ENCODE peak calls at places on chromosomes 2 and 18, in eight cellular contexts. One of them, this sample, is unnamed.

GRCh38 chr18:61852496-61852895 is 40.3 kb downstream of the RNF152 start:
- DNase-seq in heart left ventricle: no peak
- DNase-seq in G401: no peak
- DNase-seq in anterior cingulate cortex: no peak
- DNase-seq in GM12891: no peak
- DNase-seq in AG09309: no peak
- DNase-seq in uterus: no peak
- DNase-seq in activated CD8-positive, alpha-beta memory T cell treated with anti-CD3 and anti-CD28 coated beads, Interleukin-2, amount 50 U/mL, for 4 hours: no peak
- DNase-seq in this sample: no peak

GRCh38 chr2:121200419-121201315 is 84.3 kb downstream of the TFCP2L1 start:
- DNase-seq in anterior cingulate cortex: no peak
- DNase-seq in G401: peak
- DNase-seq in heart left ventricle: no peak
- DNase-seq in activated CD8-positive, alpha-beta memory T cell treated with anti-CD3 and anti-CD28 coated beads, Interleukin-2, amount 50 U/mL, for 4 hours: no peak
- DNase-seq in GM12891: no peak
- DNase-seq in AG09309: no peak
- DNase-seq in uterus: no peak
- DNase-seq in this sample: no peak

GRCh38 chr2:226643550-226644275 is 155.9 kb downstream of the IRS1 start:
- DNase-seq in GM12891: no peak
- DNase-seq in activated CD8-positive, alpha-beta memory T cell treated with anti-CD3 and anti-CD28 coated beads, Interleukin-2, amount 50 U/mL, for 4 hours: no peak
- DNase-seq in uterus: no peak
- DNase-seq in G401: no peak
- DNase-seq in AG09309: no peak
- DNase-seq in heart left ventricle: no peak
- DNase-seq in anterior cingulate cortex: no peak
- DNase-seq in this sample: no peak

GRCh38 chr2:74763962-74764428 is 69.9 kb upstream of the HK2 start:
- DNase-seq in G401: peak
- DNase-seq in activated CD8-positive, alpha-beta memory T cell treated with anti-CD3 and anti-CD28 coated beads, Interleukin-2, amount 50 U/mL, for 4 hours: no peak
- DNase-seq in AG09309: no peak
- DNase-seq in uterus: no peak
- DNase-seq in heart left ventricle: no peak
- DNase-seq in GM12891: no peak
- DNase-seq in anterior cingulate cortex: no peak
- DNase-seq in this sample: no peak

GRCh38 chr2:111652681-111653080 is 231.3 kb downstream of the ANAPC1 start:
- DNase-seq in heart left ventricle: no peak
- DNase-seq in AG09309: no peak
- DNase-seq in anterior cingulate cortex: no peak
- DNase-seq in uterus: no peak
- DNase-seq in GM12891: no peak
- DNase-seq in activated CD8-positive, alpha-beta memory T cell treated with anti-CD3 and anti-CD28 coated beads, Interleukin-2, amount 50 U/mL, for 4 hours: no peak
- DNase-seq in G401: no peak
- DNase-seq in this sample: no peak

GRCh38 chr2:40448476-40449079 is 3.3 kb downstream of the SLC8A1 start:
- DNase-seq in activated CD8-positive, alpha-beta memory T cell treated with anti-CD3 and anti-CD28 coated beads, Interleukin-2, amount 50 U/mL, for 4 hours: no peak
- DNase-seq in GM12891: no peak
- DNase-seq in AG09309: no peak
- DNase-seq in heart left ventricle: no peak
- DNase-seq in G401: peak
- DNase-seq in anterior cingulate cortex: no peak
- DNase-seq in uterus: no peak
- DNase-seq in this sample: no peak

GRCh38 chr2:188319845-188320244 is 28.2 kb downstream of the GULP1 start:
- DNase-seq in anterior cingulate cortex: no peak
- DNase-seq in activated CD8-positive, alpha-beta memory T cell treated with anti-CD3 and anti-CD28 coated beads, Interleukin-2, amount 50 U/mL, for 4 hours: no peak
- DNase-seq in uterus: no peak
- DNase-seq in G401: no peak
- DNase-seq in GM12891: no peak
- DNase-seq in AG09309: no peak
- DNase-seq in heart left ventricle: no peak
- DNase-seq in this sample: no peak

GRCh38 chr18:37179384-37179783 is 350.5 kb downstream of the KIAA1328 start:
- DNase-seq in heart left ventricle: no peak
- DNase-seq in anterior cingulate cortex: no peak
- DNase-seq in GM12891: no peak
- DNase-seq in G401: no peak
- DNase-seq in AG09309: no peak
- DNase-seq in uterus: no peak
- DNase-seq in activated CD8-positive, alpha-beta memory T cell treated with anti-CD3 and anti-CD28 coated beads, Interleukin-2, amount 50 U/mL, for 4 hours: no peak
- DNase-seq in this sample: no peak

GRCh38 chr2:174492963-174493431 is 6.2 kb upstream of the GPR155 start:
- DNase-seq in uterus: no peak
- DNase-seq in heart left ventricle: no peak
- DNase-seq in G401: no peak
- DNase-seq in GM12891: peak
- DNase-seq in anterior cingulate cortex: no peak
- DNase-seq in AG09309: no peak
- DNase-seq in activated CD8-positive, alpha-beta memory T cell treated with anti-CD3 and anti-CD28 coated beads, Interleukin-2, amount 50 U/mL, for 4 hours: peak
- DNase-seq in this sample: peak

GRCh38 chr2:180413331-180413730 is 406.2 kb upstream of the CWC22 start:
- DNase-seq in heart left ventricle: no peak
- DNase-seq in anterior cingulate cortex: no peak
- DNase-seq in G401: no peak
- DNase-seq in AG09309: no peak
- DNase-seq in activated CD8-positive, alpha-beta memory T cell treated with anti-CD3 and anti-CD28 coated beads, Interleukin-2, amount 50 U/mL, for 4 hours: no peak
- DNase-seq in uterus: no peak
- DNase-seq in GM12891: no peak
- DNase-seq in this sample: no peak

GRCh38 chr2:232398293-232399034 is 8.2 kb upstream of the ALPG start:
- DNase-seq in uterus: no peak
- DNase-seq in anterior cingulate cortex: no peak
- DNase-seq in heart left ventricle: no peak
- DNase-seq in GM12891: no peak
- DNase-seq in activated CD8-positive, alpha-beta memory T cell treated with anti-CD3 and anti-CD28 coated beads, Interleukin-2, amount 50 U/mL, for 4 hours: no peak
- DNase-seq in AG09309: no peak
- DNase-seq in G401: no peak
- DNase-seq in this sample: no peak

GRCh38 chr2:3483227-3483985 is 35.9 kb downstream of the ADI1 start:
- DNase-seq in AG09309: no peak
- DNase-seq in heart left ventricle: peak
- DNase-seq in activated CD8-positive, alpha-beta memory T cell treated with anti-CD3 and anti-CD28 coated beads, Interleukin-2, amount 50 U/mL, for 4 hours: no peak
- DNase-seq in anterior cingulate cortex: no peak
- DNase-seq in uterus: peak
- DNase-seq in G401: peak
- DNase-seq in GM12891: no peak
- DNase-seq in this sample: no peak

GRCh38 chr2:166651080-166651675 is 157.1 kb upstream of the SCN7A start:
- DNase-seq in uterus: no peak
- DNase-seq in activated CD8-positive, alpha-beta memory T cell treated with anti-CD3 and anti-CD28 coated beads, Interleukin-2, amount 50 U/mL, for 4 hours: no peak
- DNase-seq in AG09309: no peak
- DNase-seq in G401: peak
- DNase-seq in anterior cingulate cortex: no peak
- DNase-seq in heart left ventricle: no peak
- DNase-seq in GM12891: no peak
- DNase-seq in this sample: no peak

GRCh38 chr2:98912957-98913915 is 22.8 kb downstream of the CRACDL start:
- DNase-seq in uterus: no peak
- DNase-seq in GM12891: no peak
- DNase-seq in G401: no peak
- DNase-seq in AG09309: no peak
- DNase-seq in heart left ventricle: no peak
- DNase-seq in anterior cingulate cortex: no peak
- DNase-seq in activated CD8-positive, alpha-beta memory T cell treated with anti-CD3 and anti-CD28 coated beads, Interleukin-2, amount 50 U/mL, for 4 hours: no peak
- DNase-seq in this sample: no peak

GRCh38 chr2:86383844-86384243 is 46.4 kb upstream of the REEP1 start:
- DNase-seq in AG09309: peak
- DNase-seq in GM12891: no peak
- DNase-seq in G401: no peak
- DNase-seq in uterus: no peak
- DNase-seq in heart left ventricle: no peak
- DNase-seq in activated CD8-positive, alpha-beta memory T cell treated with anti-CD3 and anti-CD28 coated beads, Interleukin-2, amount 50 U/mL, for 4 hours: no peak
- DNase-seq in anterior cingulate cortex: no peak
- DNase-seq in this sample: no peak

GRCh38 chr18:62710417-62710816 is 4.9 kb upstream of the PHLPP1 start:
- DNase-seq in activated CD8-positive, alpha-beta memory T cell treated with anti-CD3 and anti-CD28 coated beads, Interleukin-2, amount 50 U/mL, for 4 hours: no peak
- DNase-seq in AG09309: peak
- DNase-seq in uterus: no peak
- DNase-seq in G401: no peak
- DNase-seq in GM12891: no peak
- DNase-seq in anterior cingulate cortex: no peak
- DNase-seq in heart left ventricle: no peak
- DNase-seq in this sample: no peak

GRCh38 chr18:3126457-3127097 is 93.2 kb downstream of the MYOM1 start:
- DNase-seq in heart left ventricle: no peak
- DNase-seq in activated CD8-positive, alpha-beta memory T cell treated with anti-CD3 and anti-CD28 coated beads, Interleukin-2, amount 50 U/mL, for 4 hours: no peak
- DNase-seq in AG09309: no peak
- DNase-seq in uterus: no peak
- DNase-seq in GM12891: no peak
- DNase-seq in anterior cingulate cortex: no peak
- DNase-seq in G401: no peak
- DNase-seq in this sample: no peak

GRCh38 chr2:224016963-224017362 is 22.1 kb downstream of the SERPINE2 start:
- DNase-seq in G401: no peak
- DNase-seq in heart left ventricle: no peak
- DNase-seq in activated CD8-positive, alpha-beta memory T cell treated with anti-CD3 and anti-CD28 coated beads, Interleukin-2, amount 50 U/mL, for 4 hours: no peak
- DNase-seq in GM12891: no peak
- DNase-seq in AG09309: no peak
- DNase-seq in uterus: no peak
- DNase-seq in anterior cingulate cortex: no peak
- DNase-seq in this sample: no peak

GRCh38 chr2:46297546-46298271 is 502 bp downstream of the EPAS1 start:
- DNase-seq in AG09309: no peak
- DNase-seq in GM12891: peak
- DNase-seq in anterior cingulate cortex: no peak
- DNase-seq in heart left ventricle: peak
- DNase-seq in G401: no peak
- DNase-seq in uterus: peak
- DNase-seq in activated CD8-positive, alpha-beta memory T cell treated with anti-CD3 and anti-CD28 coated beads, Interleukin-2, amount 50 U/mL, for 4 hours: peak
- DNase-seq in this sample: peak

GRCh38 chr2:75194184-75194868 is 5.0 kb downstream of the TACR1 start:
- DNase-seq in uterus: no peak
- DNase-seq in G401: no peak
- DNase-seq in AG09309: no peak
- DNase-seq in GM12891: no peak
- DNase-seq in heart left ventricle: no peak
- DNase-seq in activated CD8-positive, alpha-beta memory T cell treated with anti-CD3 and anti-CD28 coated beads, Interleukin-2, amount 50 U/mL, for 4 hours: no peak
- DNase-seq in anterior cingulate cortex: no peak
- DNase-seq in this sample: no peak

GRCh38 chr2:45237850-45238542 is 228.7 kb upstream of the SIX2 start:
- DNase-seq in activated CD8-positive, alpha-beta memory T cell treated with anti-CD3 and anti-CD28 coated beads, Interleukin-2, amount 50 U/mL, for 4 hours: no peak
- DNase-seq in anterior cingulate cortex: no peak
- DNase-seq in uterus: no peak
- DNase-seq in AG09309: peak
- DNase-seq in G401: no peak
- DNase-seq in heart left ventricle: peak
- DNase-seq in GM12891: no peak
- DNase-seq in this sample: no peak

GRCh38 chr2:74864728-74865722 is 31.1 kb downstream of the HK2 start:
- DNase-seq in anterior cingulate cortex: no peak
- DNase-seq in G401: no peak
- DNase-seq in AG09309: no peak
- DNase-seq in heart left ventricle: no peak
- DNase-seq in GM12891: no peak
- DNase-seq in uterus: no peak
- DNase-seq in activated CD8-positive, alpha-beta memory T cell treated with anti-CD3 and anti-CD28 coated beads, Interleukin-2, amount 50 U/mL, for 4 hours: no peak
- DNase-seq in this sample: no peak

GRCh38 chr2:215764441-215765048 is 248.8 kb downstream of the MREG start:
- DNase-seq in heart left ventricle: no peak
- DNase-seq in activated CD8-positive, alpha-beta memory T cell treated with anti-CD3 and anti-CD28 coated beads, Interleukin-2, amount 50 U/mL, for 4 hours: no peak
- DNase-seq in GM12891: no peak
- DNase-seq in G401: no peak
- DNase-seq in AG09309: peak
- DNase-seq in anterior cingulate cortex: no peak
- DNase-seq in uterus: no peak
- DNase-seq in this sample: no peak

This sample was measured in natural killer cell treated with Interleukin-12 subunit alpha and Interleukin-12 subunit beta and Interleukin-15 and Interleukin-18, amount 100 ng/mL, for 72 hours.